ENCODE peak calls at places on chromosomes 11 and 22, in seven cellular contexts. M is astrocyte of the hippocampus, Z is AG10803, Y is head of caudate nucleus, B is DND-41, U is G401, P is HuH-7.5. L is an unnamed sample.

GRCh38 chr22:22820626-22821025 is 67.0 kb upstream of the IGLL5 start:
- DNase-seq in Y (no peak), Z (no peak), M (no peak), U (no peak), P (no peak), B (peak; percentile 79), L (no peak)

GRCh38 chr11:13337986-13338436 is 60.4 kb downstream of the BMAL1 start:
- DNase-seq in U (no peak), M (peak; percentile 66), P (no peak), Y (no peak), Z (peak; percentile 68), B (no peak), L (peak; percentile 24)

GRCh38 chr11:833114-833791 is 501 bp downstream of the CD151 start:
- DNase-seq in M (peak; percentile 78), B (no peak), Y (no peak), P (no peak), U (no peak), Z (peak; percentile 43), L (no peak)

GRCh38 chr11:119643212-119643877 is 85.7 kb downstream of the NECTIN1 start:
- DNase-seq in Z (no peak), Y (no peak), P (no peak), M (no peak), B (no peak), U (no peak), L (no peak)

GRCh38 chr11:9716275-9717039 is 52.6 kb downstream of the SWAP70 start:
- DNase-seq in U (no peak), B (no peak), Z (peak; percentile 31), Y (no peak), P (no peak), M (peak; percentile 74), L (no peak)

GRCh38 chr22:48905206-48905975 is 922.3 kb downstream of the BRD1 start:
- DNase-seq in B (no peak), Z (no peak), Y (no peak), U (no peak), P (no peak), M (no peak), L (no peak)

GRCh38 chr11:79237676-79238075 is 203.2 kb downstream of the TENM4 start:
- DNase-seq in U (no peak), Z (peak; percentile 97), B (no peak), M (peak; percentile 86), P (no peak), Y (no peak), L (no peak)

GRCh38 chr11:2656859-2657258 is 42.9 kb downstream of the KCNQ1OT1 start:
- DNase-seq in Z (no peak), M (no peak), B (no peak), Y (no peak), P (no peak), U (no peak), L (no peak)

GRCh38 chr11:63920126-63920869 is 3.3 kb upstream of the RCOR2 start:
- DNase-seq in U (peak; percentile 63), P (no peak), Y (peak; percentile 85), B (no peak), Z (peak; percentile 37), M (peak; percentile 84), L (no peak)

GRCh38 chr11:131914299-131914902 is 544.0 kb downstream of the NTM start:
- DNase-seq in Y (no peak), P (no peak), B (no peak), M (no peak), Z (peak; percentile 53), U (peak; percentile 72), L (no peak)

GRCh38 chr22:44711701-44712100 is 9.7 kb downstream of the PRR5 start:
- DNase-seq in U (no peak), Z (no peak), P (no peak), Y (no peak), M (no peak), B (no peak), L (no peak)

GRCh38 chr11:111696556-111696955 is 69.6 kb downstream of the PPP2R1B start:
- DNase-seq in P (no peak), Y (no peak), M (peak; percentile 39), B (no peak), Z (peak; percentile 77), U (no peak), L (no peak)

GRCh38 chr22:47355776-47356432 is 593.5 kb downstream of the TBC1D22A start:
- DNase-seq in M (no peak), Z (no peak), U (peak; percentile 38), B (no peak), P (no peak), Y (no peak), L (no peak)

GRCh38 chr11:11841605-11842425 is at the start of gene USP47:
- DNase-seq in M (peak; percentile 96), U (peak; percentile 87), Z (peak; percentile 84), B (peak; percentile 91), Y (peak; percentile 85), P (peak; percentile 41), L (no peak)

GRCh38 chr22:37549704-37550059 is 10.6 kb upstream of the CDC42EP1 start:
- DNase-seq in B (no peak), U (no peak), Y (peak; percentile 88), P (peak; percentile 14), Z (peak; percentile 72), M (peak; percentile 94), L (no peak)

GRCh38 chr11:78176605-78177141 is 11.8 kb downstream of the KCTD21 start:
- DNase-seq in U (no peak), Y (no peak), P (no peak), B (no peak), M (no peak), Z (no peak), L (no peak)

GRCh38 chr22:40509401-40510134 is 127.0 kb downstream of the MRTFA start:
- DNase-seq in Z (peak; percentile 96), Y (no peak), U (no peak), B (no peak), M (peak; percentile 91), P (no peak), L (no peak)

GRCh38 chr11:35579557-35580396 is 38.5 kb upstream of the FJX1 start:
- DNase-seq in Y (no peak), M (peak; percentile 32), Z (peak; percentile 97), U (no peak), P (no peak), B (no peak), L (peak; percentile 82)

GRCh38 chr11:65492637-65493366 is 6.0 kb upstream of the MALAT1 start:
- DNase-seq in Y (peak; percentile 57), Z (peak; percentile 91), P (no peak), B (no peak), U (peak; percentile 81), M (peak; percentile 83), L (peak; percentile 91)

GRCh38 chr22:31681625-31682345 is 19.8 kb upstream of the PISD start:
- DNase-seq in P (no peak), Z (peak; percentile 76), B (no peak), M (peak; percentile 82), U (peak; percentile 12), Y (no peak), L (no peak)

GRCh38 chr22:39365406-39365782 is 15.6 kb downstream of the SYNGR1 start:
- DNase-seq in P (no peak), Z (no peak), U (no peak), B (no peak), Y (no peak), M (no peak), L (no peak)

GRCh38 chr11:39374963-39375698 is 2084.3 kb downstream of the LRRC4C start:
- DNase-seq in Z (peak; percentile 0), Y (no peak), U (peak; percentile 12), M (peak; percentile 13), P (peak; percentile 3), B (no peak), L (no peak)

GRCh38 chr11:108122166-108122628 is 830 bp downstream of the ACAT1 start:
- DNase-seq in P (no peak), Z (peak; percentile 25), M (peak; percentile 34), B (no peak), U (peak; percentile 52), Y (no peak), L (no peak)

GRCh38 chr11:109306322-109306721 is 115.7 kb upstream of the C11orf87 start:
- DNase-seq in P (no peak), Y (no peak), B (no peak), Z (peak; percentile 83), U (no peak), M (no peak), L (no peak)

GRCh38 chr22:26894362-26894761 is 237.0 kb downstream of the MIAT start:
- DNase-seq in B (no peak), Z (no peak), Y (no peak), M (peak; percentile 28), U (no peak), P (no peak), L (no peak)

GRCh38 chr11:20058749-20059458 is 101.4 kb downstream of the DBX1 start:
- DNase-seq in P (no peak), B (no peak), Y (no peak), Z (peak; percentile 25), U (no peak), M (no peak), L (no peak)

GRCh38 chr22:50732681-50733080 is 5.3 kb upstream of the ACR start:
- DNase-seq in Y (no peak), M (no peak), P (no peak), B (no peak), U (peak; percentile 13), Z (no peak), L (no peak)

GRCh38 chr11:15843309-15843857 is 513.0 kb downstream of the SOX6 start:
- DNase-seq in Y (peak; percentile 32), Z (no peak), U (peak; percentile 20), P (no peak), M (peak; percentile 90), B (no peak), L (no peak)

GRCh38 chr11:79486239-79486984 is 45.6 kb upstream of the TENM4 start:
- DNase-seq in M (no peak), P (no peak), B (no peak), Y (no peak), U (no peak), Z (peak; percentile 9), L (no peak)

GRCh38 chr11:75312346-75312745 is 39.1 kb downstream of the ARRB1 start:
- DNase-seq in U (no peak), Z (no peak), M (no peak), B (peak; percentile 17), P (no peak), Y (no peak), L (no peak)

GRCh38 chr11:92752122-92752521 is 217.3 kb upstream of the MTNR1B start:
- DNase-seq in M (no peak), B (no peak), Y (no peak), P (no peak), U (no peak), Z (no peak), L (no peak)

GRCh38 chr22:45574069-45574703 is 71.5 kb downstream of the FBLN1 start:
- DNase-seq in M (no peak), B (no peak), U (no peak), P (no peak), Y (no peak), Z (no peak), L (no peak)

GRCh38 chr11:118530683-118531596 is at the start of gene TMEM25:
- DNase-seq in M (peak; percentile 85), U (peak; percentile 75), Z (no peak), B (peak; percentile 69), P (peak; percentile 86), Y (peak; percentile 82), L (no peak)

GRCh38 chr11:39810358-39810757 is 1649.1 kb downstream of the LRRC4C start:
- DNase-seq in M (no peak), Y (no peak), B (no peak), Z (no peak), P (no peak), U (no peak), L (no peak)